ENCODE peak calls at places on chromosomes 13 and 19, in nine cellular contexts. One of them, this sample, is unnamed.

GRCh38 chr13:41053384-41053826 is 7.9 kb upstream of the WBP4 start:
- DNase-seq in uterus: no peak
- DNase-seq in ovary: no peak
- DNase-seq in esophagus squamous epithelium: no peak
- DNase-seq in A549: no peak
- DNase-seq in GM12878: peak
- DNase-seq in heart left ventricle: peak
- DNase-seq in gastrocnemius medialis: peak
- DNase-seq in prostate gland: no peak
- DNase-seq in this sample: peak

GRCh38 chr19:7326105-7326877 is 22.4 kb upstream of the ARHGEF18 start:
- DNase-seq in uterus: no peak
- DNase-seq in ovary: no peak
- DNase-seq in esophagus squamous epithelium: no peak
- DNase-seq in A549: no peak
- DNase-seq in GM12878: no peak
- DNase-seq in heart left ventricle: no peak
- DNase-seq in gastrocnemius medialis: no peak
- DNase-seq in prostate gland: no peak
- DNase-seq in this sample: peak

GRCh38 chr19:15430526-15431120 is 11.8 kb upstream of the AKAP8L start:
- DNase-seq in uterus: no peak
- DNase-seq in ovary: no peak
- DNase-seq in esophagus squamous epithelium: no peak
- DNase-seq in A549: no peak
- DNase-seq in GM12878: no peak
- DNase-seq in heart left ventricle: peak
- DNase-seq in gastrocnemius medialis: no peak
- DNase-seq in prostate gland: no peak
- DNase-seq in this sample: no peak

GRCh38 chr13:41188584-41188983 is 5.8 kb downstream of the KBTBD7 start:
- DNase-seq in uterus: no peak
- DNase-seq in ovary: no peak
- DNase-seq in esophagus squamous epithelium: no peak
- DNase-seq in A549: no peak
- DNase-seq in GM12878: no peak
- DNase-seq in heart left ventricle: no peak
- DNase-seq in gastrocnemius medialis: no peak
- DNase-seq in prostate gland: no peak
- DNase-seq in this sample: no peak

GRCh38 chr19:33734913-33735312 is 61.8 kb upstream of the KCTD15 start:
- DNase-seq in uterus: no peak
- DNase-seq in ovary: no peak
- DNase-seq in esophagus squamous epithelium: no peak
- DNase-seq in A549: no peak
- DNase-seq in GM12878: no peak
- DNase-seq in heart left ventricle: peak
- DNase-seq in gastrocnemius medialis: no peak
- DNase-seq in prostate gland: peak
- DNase-seq in this sample: no peak

GRCh38 chr13:30340367-30341184 is 33.2 kb upstream of the KATNAL1 start:
- DNase-seq in uterus: peak
- DNase-seq in ovary: peak
- DNase-seq in esophagus squamous epithelium: no peak
- DNase-seq in A549: no peak
- DNase-seq in GM12878: no peak
- DNase-seq in heart left ventricle: peak
- DNase-seq in gastrocnemius medialis: peak
- DNase-seq in prostate gland: no peak
- DNase-seq in this sample: no peak

GRCh38 chr19:49361438-49362047 is 673 bp downstream of the TEAD2 start:
- DNase-seq in uterus: peak
- DNase-seq in ovary: peak
- DNase-seq in esophagus squamous epithelium: no peak
- DNase-seq in A549: peak
- DNase-seq in GM12878: no peak
- DNase-seq in heart left ventricle: peak
- DNase-seq in gastrocnemius medialis: peak
- DNase-seq in prostate gland: peak
- DNase-seq in this sample: peak

GRCh38 chr13:25232937-25233515 is 54.3 kb downstream of the MTMR6 start:
- DNase-seq in uterus: no peak
- DNase-seq in ovary: no peak
- DNase-seq in esophagus squamous epithelium: no peak
- DNase-seq in A549: peak
- DNase-seq in GM12878: no peak
- DNase-seq in heart left ventricle: no peak
- DNase-seq in gastrocnemius medialis: no peak
- DNase-seq in prostate gland: no peak
- DNase-seq in this sample: no peak

GRCh38 chr13:49681837-49682236 is 9.4 kb downstream of the EBPL start:
- DNase-seq in uterus: no peak
- DNase-seq in ovary: no peak
- DNase-seq in esophagus squamous epithelium: no peak
- DNase-seq in A549: no peak
- DNase-seq in GM12878: no peak
- DNase-seq in heart left ventricle: no peak
- DNase-seq in gastrocnemius medialis: no peak
- DNase-seq in prostate gland: no peak
- DNase-seq in this sample: no peak

GRCh38 chr13:114339779-114340534 is 25.7 kb downstream of the CHAMP1 start:
- DNase-seq in uterus: no peak
- DNase-seq in ovary: no peak
- DNase-seq in esophagus squamous epithelium: no peak
- DNase-seq in A549: peak
- DNase-seq in GM12878: no peak
- DNase-seq in heart left ventricle: peak
- DNase-seq in gastrocnemius medialis: no peak
- DNase-seq in prostate gland: peak
- DNase-seq in this sample: no peak

GRCh38 chr19:50723069-50723468 is at the start of gene CLEC11A:
- DNase-seq in uterus: peak
- DNase-seq in ovary: peak
- DNase-seq in esophagus squamous epithelium: no peak
- DNase-seq in A549: no peak
- DNase-seq in GM12878: no peak
- DNase-seq in heart left ventricle: peak
- DNase-seq in gastrocnemius medialis: no peak
- DNase-seq in prostate gland: no peak
- DNase-seq in this sample: peak

GRCh38 chr19:41649827-41650226 is 23.0 kb upstream of the CEACAM4 start:
- DNase-seq in uterus: no peak
- DNase-seq in ovary: no peak
- DNase-seq in esophagus squamous epithelium: no peak
- DNase-seq in A549: no peak
- DNase-seq in GM12878: no peak
- DNase-seq in heart left ventricle: no peak
- DNase-seq in gastrocnemius medialis: no peak
- DNase-seq in prostate gland: no peak
- DNase-seq in this sample: no peak

GRCh38 chr13:44921931-44922758 is 67.1 kb downstream of the NUFIP1 start:
- DNase-seq in uterus: peak
- DNase-seq in ovary: no peak
- DNase-seq in esophagus squamous epithelium: no peak
- DNase-seq in A549: peak
- DNase-seq in GM12878: no peak
- DNase-seq in heart left ventricle: no peak
- DNase-seq in gastrocnemius medialis: peak
- DNase-seq in prostate gland: peak
- DNase-seq in this sample: peak

GRCh38 chr13:95404141-95404882 is 103.1 kb upstream of the ABCC4 start:
- DNase-seq in uterus: peak
- DNase-seq in ovary: peak
- DNase-seq in esophagus squamous epithelium: peak
- DNase-seq in A549: peak
- DNase-seq in GM12878: peak
- DNase-seq in heart left ventricle: peak
- DNase-seq in gastrocnemius medialis: peak
- DNase-seq in prostate gland: peak
- DNase-seq in this sample: peak

GRCh38 chr19:8367327-8368001 is 3.5 kb downstream of the ANGPTL4 start:
- DNase-seq in uterus: peak
- DNase-seq in ovary: peak
- DNase-seq in esophagus squamous epithelium: no peak
- DNase-seq in A549: no peak
- DNase-seq in GM12878: no peak
- DNase-seq in heart left ventricle: peak
- DNase-seq in gastrocnemius medialis: peak
- DNase-seq in prostate gland: peak
- DNase-seq in this sample: peak

GRCh38 chr13:84400711-84401110 is 518.4 kb upstream of the SLITRK1 start:
- DNase-seq in uterus: no peak
- DNase-seq in ovary: no peak
- DNase-seq in esophagus squamous epithelium: no peak
- DNase-seq in A549: no peak
- DNase-seq in GM12878: no peak
- DNase-seq in heart left ventricle: no peak
- DNase-seq in gastrocnemius medialis: no peak
- DNase-seq in prostate gland: no peak
- DNase-seq in this sample: no peak

GRCh38 chr13:104937881-104938280 is 1597.6 kb downstream of the EFNB2 start:
- DNase-seq in uterus: no peak
- DNase-seq in ovary: no peak
- DNase-seq in esophagus squamous epithelium: no peak
- DNase-seq in A549: no peak
- DNase-seq in GM12878: no peak
- DNase-seq in heart left ventricle: no peak
- DNase-seq in gastrocnemius medialis: no peak
- DNase-seq in prostate gland: no peak
- DNase-seq in this sample: no peak

DNA sequence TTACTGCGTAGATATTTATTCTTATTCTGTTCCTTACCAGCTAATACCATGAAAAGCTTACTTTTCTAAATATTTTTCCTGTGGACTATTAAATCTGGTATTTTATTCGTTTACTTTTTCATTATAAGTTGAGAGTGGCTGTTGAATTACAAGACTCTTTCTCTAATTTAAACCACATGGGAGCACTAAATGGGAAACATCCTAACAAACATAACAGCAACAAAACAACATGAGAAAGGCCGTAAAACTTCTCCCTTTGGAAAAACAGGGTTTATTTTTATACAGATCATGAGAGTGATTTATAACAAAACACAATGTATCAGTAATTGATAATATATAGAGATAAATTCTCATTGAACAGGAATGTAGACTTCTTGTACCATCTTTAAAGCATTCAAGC is 1592.1 kb downstream of the EFNB2 start:
- DNase-seq in uterus: no peak
- DNase-seq in ovary: no peak
- DNase-seq in esophagus squamous epithelium: no peak
- DNase-seq in A549: no peak
- DNase-seq in GM12878: no peak
- DNase-seq in heart left ventricle: no peak
- DNase-seq in gastrocnemius medialis: no peak
- DNase-seq in prostate gland: no peak
- DNase-seq in this sample: no peak
- TF ChIP-seq POLR2A in uterus: no peak
- TF ChIP-seq POLR2A in ovary: no peak
- TF ChIP-seq POLR2A in esophagus squamous epithelium: no peak
- TF ChIP-seq POLR2A in A549: no peak
- TF ChIP-seq POLR2A in GM12878: no peak
- TF ChIP-seq POLR2A in heart left ventricle: no peak
- TF ChIP-seq POLR2A in gastrocnemius medialis: no peak
- TF ChIP-seq POLR2A in prostate gland: no peak
- TF ChIP-seq POLR2A in this sample: no peak

DNA sequence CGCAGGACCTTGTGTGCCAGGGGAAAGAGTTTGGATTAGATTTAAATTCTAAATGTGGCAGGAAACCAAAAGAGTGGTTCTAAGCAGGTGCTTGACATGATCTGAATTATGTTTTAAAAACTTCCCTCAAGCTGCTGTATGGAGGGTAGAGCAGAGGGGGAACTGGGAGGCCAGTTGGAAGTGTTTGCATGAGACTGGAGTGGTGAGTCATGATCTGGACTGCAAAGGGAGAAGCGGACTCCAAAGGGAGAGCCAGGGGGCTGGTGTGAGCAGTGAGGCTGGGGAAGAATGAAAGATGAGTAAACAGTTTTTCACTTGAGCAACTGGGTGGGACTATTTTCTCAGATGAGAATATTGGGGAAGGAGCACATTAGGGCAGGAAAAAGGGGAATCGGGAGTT is 206.1 kb downstream of the DNAJC15 start:
- DNase-seq in uterus: no peak
- DNase-seq in ovary: no peak
- DNase-seq in esophagus squamous epithelium: no peak
- DNase-seq in A549: no peak
- DNase-seq in GM12878: no peak
- DNase-seq in heart left ventricle: no peak
- DNase-seq in gastrocnemius medialis: no peak
- DNase-seq in prostate gland: no peak
- DNase-seq in this sample: no peak
- H3K27ac ChIP-seq in uterus: no peak
- H3K27ac ChIP-seq in ovary: no peak
- H3K27ac ChIP-seq in esophagus squamous epithelium: no peak
- H3K27ac ChIP-seq in A549: no peak
- H3K27ac ChIP-seq in GM12878: no peak
- H3K27ac ChIP-seq in heart left ventricle: no peak
- H3K27ac ChIP-seq in gastrocnemius medialis: no peak
- H3K27ac ChIP-seq in prostate gland: no peak
- H3K27ac ChIP-seq in this sample: no peak

GRCh38 chr19:19776206-19777008 is 43.5 kb upstream of the ZNF14 start:
- DNase-seq in uterus: peak
- DNase-seq in ovary: peak
- DNase-seq in esophagus squamous epithelium: peak
- DNase-seq in A549: peak
- DNase-seq in GM12878: peak
- DNase-seq in heart left ventricle: peak
- DNase-seq in gastrocnemius medialis: peak
- DNase-seq in prostate gland: peak
- DNase-seq in this sample: peak
- TF ChIP-seq POLR2A in uterus: peak
- TF ChIP-seq POLR2A in ovary: peak
- TF ChIP-seq POLR2A in esophagus squamous epithelium: peak
- TF ChIP-seq POLR2A in A549: peak
- TF ChIP-seq POLR2A in GM12878: peak
- TF ChIP-seq POLR2A in heart left ventricle: peak
- TF ChIP-seq POLR2A in gastrocnemius medialis: peak
- TF ChIP-seq POLR2A in prostate gland: peak
- TF ChIP-seq POLR2A in this sample: peak

DNA sequence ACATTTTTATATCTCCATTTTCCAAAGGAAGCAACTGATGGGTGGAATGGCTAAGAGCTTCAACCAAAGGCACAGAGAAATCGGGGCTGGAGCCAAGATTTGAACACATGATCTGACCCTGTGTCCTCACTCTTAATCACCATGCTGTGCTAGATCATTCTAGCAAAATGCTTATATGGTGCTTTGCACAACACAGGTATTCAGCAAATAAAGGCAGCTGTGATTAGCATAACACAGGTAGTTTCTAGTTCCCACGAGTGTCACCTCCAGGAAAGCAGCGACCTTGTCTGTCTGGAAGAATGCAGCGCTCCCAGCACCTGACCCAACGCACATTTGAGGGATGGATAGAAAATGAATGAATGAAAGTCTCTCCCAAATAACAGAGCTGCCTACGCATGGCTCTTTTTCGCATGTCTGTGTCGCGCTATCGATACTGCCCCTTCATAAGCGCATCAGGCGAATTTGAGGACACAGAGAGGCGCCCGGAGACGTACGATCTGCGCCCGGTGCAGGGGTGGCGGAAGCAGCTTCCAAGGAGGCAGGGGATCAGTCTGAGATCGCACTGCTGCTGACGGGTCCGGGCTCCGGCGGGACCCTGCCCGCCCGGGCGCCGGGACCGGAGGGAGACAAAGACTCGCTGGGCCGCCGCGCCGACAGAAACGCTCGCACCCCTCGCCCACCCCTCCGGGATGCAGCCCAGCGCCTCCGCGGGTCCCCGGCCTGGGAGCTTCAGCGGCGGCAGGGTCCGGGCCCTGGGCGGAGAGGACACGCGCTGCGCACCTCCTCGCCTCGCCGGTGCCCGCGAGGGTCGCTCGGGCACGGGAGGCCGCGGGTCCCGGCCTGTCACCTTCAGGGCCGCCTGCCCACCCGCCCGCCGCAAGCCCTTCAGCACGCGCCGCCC is 609 bp downstream of the EPS15L1 start:
- DNase-seq in uterus: no peak
- DNase-seq in ovary: no peak
- DNase-seq in esophagus squamous epithelium: no peak
- DNase-seq in A549: no peak
- DNase-seq in GM12878: no peak
- DNase-seq in heart left ventricle: no peak
- DNase-seq in gastrocnemius medialis: no peak
- DNase-seq in prostate gland: no peak
- DNase-seq in this sample: no peak
- H3K27ac ChIP-seq in uterus: peak
- H3K27ac ChIP-seq in ovary: no peak
- H3K27ac ChIP-seq in esophagus squamous epithelium: peak
- H3K27ac ChIP-seq in A549: peak
- H3K27ac ChIP-seq in GM12878: peak
- H3K27ac ChIP-seq in heart left ventricle: peak
- H3K27ac ChIP-seq in gastrocnemius medialis: peak
- H3K27ac ChIP-seq in prostate gland: peak
- H3K27ac ChIP-seq in this sample: peak

This sample was measured in tibial nerve.